ENCODE peak calls at places on chromosomes 1 and 21, in five cellular contexts. G, I, Q, Y and E are unnamed samples.

GRCh38 chr1:40633563-40634376 is 31.7 kb downstream of the RIMS3 start:
- DNase-seq in G (no peak), I (no peak), Q (peak), Y (no peak), E (no peak)

GRCh38 chr1:11977625-11978024 is 2.6 kb upstream of the MFN2 start:
- DNase-seq in G (no peak), I (no peak), Q (no peak), Y (no peak), E (no peak)

GRCh38 chr1:244353572-244354091 is 98.1 kb downstream of the ADSS2 start:
- DNase-seq in G (peak), I (no peak), Q (peak), Y (no peak), E (no peak)

GRCh38 chr1:19452221-19452663 is 33.1 kb downstream of the CAPZB start:
- DNase-seq in G (no peak), I (no peak), Q (no peak), Y (no peak), E (no peak)

GRCh38 chr1:905071-905749 is 18.5 kb upstream of the SAMD11 start:
- DNase-seq in G (no peak), I (no peak), Q (peak), Y (peak), E (no peak)

GRCh38 chr1:194004146-194004545 is 817.7 kb upstream of the B3GALT2 start:
- DNase-seq in G (no peak), I (no peak), Q (no peak), Y (no peak), E (no peak)

GRCh38 chr21:39705849-39706248 is 39.1 kb upstream of the IGSF5 start:
- DNase-seq in G (no peak), I (no peak), Q (no peak), Y (no peak), E (no peak)

GRCh38 chr1:184237588-184237987 is 149.2 kb upstream of the C1orf21 start:
- DNase-seq in G (no peak), I (no peak), Q (no peak), Y (no peak), E (no peak)

GRCh38 chr1:109193653-109194590 is 19.8 kb upstream of the SARS1 start:
- DNase-seq in G (no peak), I (peak), Q (no peak), Y (no peak), E (no peak)

GRCh38 chr1:172484252-172484651 is 40.4 kb upstream of the PIGC start:
- DNase-seq in G (no peak), I (no peak), Q (no peak), Y (no peak), E (no peak)

GRCh38 chr1:234599617-234600417 is 10.2 kb downstream of the IRF2BP2 start:
- DNase-seq in G (no peak), I (peak), Q (peak), Y (peak), E (peak)

GRCh38 chr1:41483960-41484844 is at the start of gene EDN2:
- DNase-seq in G (no peak), I (no peak), Q (peak), Y (peak), E (no peak)

GRCh38 chr1:1088801-1089680 is 14.9 kb upstream of the RNF223 start:
- DNase-seq in G (no peak), I (no peak), Q (no peak), Y (peak), E (no peak)

GRCh38 chr1:65189716-65190115 is 41.7 kb downstream of the AK4 start:
- DNase-seq in G (no peak), I (no peak), Q (no peak), Y (no peak), E (no peak)

GRCh38 chr1:37056201-37056764 is 22.0 kb upstream of the GRIK3 start:
- DNase-seq in G (no peak), I (no peak), Q (no peak), Y (no peak), E (no peak)

GRCh38 chr1:181152892-181153633 is 64.6 kb downstream of the IER5 start:
- DNase-seq in G (no peak), I (peak), Q (peak), Y (peak), E (no peak)

GRCh38 chr1:231808990-231809389 is 182.4 kb downstream of the DISC1 start:
- DNase-seq in G (no peak), I (peak), Q (no peak), Y (no peak), E (no peak)

GRCh38 chr1:41811051-41811795 is 107.5 kb downstream of the HIVEP3 start:
- DNase-seq in G (no peak), I (no peak), Q (no peak), Y (no peak), E (no peak)

GRCh38 chr1:223419115-223419514 is 25.9 kb downstream of the CCDC185 start:
- DNase-seq in G (no peak), I (no peak), Q (no peak), Y (no peak), E (no peak)

GRCh38 chr21:41250519-41250918 is 66.1 kb upstream of the FAM3B start:
- DNase-seq in G (no peak), I (no peak), Q (no peak), Y (no peak), E (no peak)

GRCh38 chr1:113074237-113074636 is 1.2 kb downstream of the LRIG2 start:
- DNase-seq in G (no peak), I (no peak), Q (no peak), Y (no peak), E (no peak)

GRCh38 chr21:40404319-40404906 is 442.5 kb downstream of the DSCAM start:
- DNase-seq in G (no peak), I (no peak), Q (peak), Y (no peak), E (no peak)

GRCh38 chr1:196680107-196680506 is 28.3 kb downstream of the CFH start:
- DNase-seq in G (no peak), I (no peak), Q (no peak), Y (no peak), E (no peak)

GRCh38 chr1:230170153-230170547 is 103.1 kb downstream of the GALNT2 start:
- DNase-seq in G (no peak), I (no peak), Q (no peak), Y (no peak), E (no peak)

GRCh38 chr1:218565333-218565732 is 220.2 kb downstream of the TGFB2 start:
- DNase-seq in G (no peak), I (no peak), Q (no peak), Y (no peak), E (no peak)

GRCh38 chr1:167722152-167722869 is 529 bp downstream of the MPZL1 start:
- DNase-seq in G (no peak), I (peak), Q (peak), Y (no peak), E (no peak)

GRCh38 chr1:185739967-185740366 is 5.8 kb downstream of the HMCN1 start:
- DNase-seq in G (no peak), I (no peak), Q (no peak), Y (no peak), E (no peak)
- H3K27ac ChIP-seq in G (no peak), I (no peak), Q (no peak), Y (no peak), E (no peak)

DNA sequence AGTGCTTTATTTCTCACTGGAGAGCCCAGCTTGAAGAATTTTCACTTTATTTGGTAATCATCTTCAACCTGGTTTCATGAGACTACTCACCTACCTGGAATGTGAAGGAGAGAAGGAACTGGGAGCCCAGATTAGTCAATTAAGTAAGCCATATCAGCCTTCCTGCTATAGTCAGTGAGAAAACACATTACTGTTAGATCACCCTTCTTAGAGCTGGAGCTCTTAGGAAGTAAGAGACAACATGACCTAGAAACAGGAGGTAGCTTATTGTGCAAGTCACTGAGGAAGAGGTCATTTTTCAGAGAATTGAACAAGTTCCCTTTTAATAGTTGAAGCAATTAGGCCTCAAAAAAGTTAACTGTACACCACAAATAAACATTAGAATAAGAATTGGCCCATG is 49.2 kb upstream of the TEKT2 start:
- DNase-seq in G (peak), I (no peak), Q (no peak), Y (no peak), E (no peak)
- H3K27ac ChIP-seq in G (no peak), I (no peak), Q (no peak), Y (no peak), E (no peak)

GRCh38 chr1:8431028-8431427 is 113.1 kb downstream of the SLC45A1 start:
- DNase-seq in G (no peak), I (no peak), Q (no peak), Y (no peak), E (no peak)

GRCh38 chr1:8431779-8432178 is 113.9 kb downstream of the SLC45A1 start:
- DNase-seq in G (no peak), I (no peak), Q (no peak), Y (no peak), E (no peak)

GRCh38 chr1:8428441-8428840 is 110.5 kb downstream of the SLC45A1 start:
- DNase-seq in G (no peak), I (no peak), Q (no peak), Y (no peak), E (no peak)

GRCh38 chr1:8429549-8430105 is 111.7 kb downstream of the SLC45A1 start:
- DNase-seq in G (no peak), I (no peak), Q (no peak), Y (no peak), E (no peak)

GRCh38 chr1:8430476-8430875 is 112.6 kb downstream of the SLC45A1 start:
- DNase-seq in G (no peak), I (no peak), Q (no peak), Y (no peak), E (no peak)
- H3K27ac ChIP-seq in G (no peak), I (no peak), Q (no peak), Y (no peak), E (peak)

GRCh38 chr1:245791410-245792312 is 636.9 kb downstream of the KIF26B start:
- DNase-seq in G (no peak), I (no peak), Q (peak), Y (no peak), E (no peak)

GRCh38 chr1:245788269-245788668 is 633.5 kb downstream of the KIF26B start:
- DNase-seq in G (peak), I (peak), Q (no peak), Y (no peak), E (no peak)

GRCh38 chr1:245785433-245785832 is 630.6 kb downstream of the KIF26B start:
- DNase-seq in G (no peak), I (no peak), Q (no peak), Y (no peak), E (no peak)

GRCh38 chr1:245790441-245790840 is 635.7 kb downstream of the KIF26B start:
- DNase-seq in G (no peak), I (no peak), Q (no peak), Y (no peak), E (no peak)

DNA sequence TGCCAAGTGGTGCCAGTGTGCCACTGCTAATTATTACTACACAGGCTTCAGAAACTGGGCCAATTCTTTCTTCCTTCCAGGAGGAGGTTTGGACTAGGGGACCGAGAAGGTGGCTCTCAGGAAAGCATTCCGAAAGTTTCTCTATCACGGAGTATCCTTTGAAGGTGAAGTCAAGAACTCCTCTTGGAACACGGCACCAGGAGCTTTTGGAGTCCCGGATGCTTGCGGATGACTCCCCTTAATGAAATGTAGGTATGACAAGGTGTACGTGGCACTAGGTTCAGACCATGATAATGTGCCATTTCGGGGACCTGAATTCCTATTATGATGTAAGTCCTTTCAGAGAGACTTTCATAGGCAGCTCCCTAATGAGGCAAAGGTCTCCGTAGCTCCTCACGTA is 634.1 kb downstream of the KIF26B start:
- DNase-seq in G (no peak), I (no peak), Q (no peak), Y (no peak), E (no peak)
- H3K27ac ChIP-seq in G (no peak), I (no peak), Q (no peak), Y (no peak), E (no peak)

GRCh38 chr1:10065760-10066159 is 33.0 kb downstream of the UBE4B start:
- DNase-seq in G (no peak), I (no peak), Q (no peak), Y (no peak), E (no peak)
- H3K27ac ChIP-seq in G (peak), I (no peak), Q (peak), Y (no peak), E (no peak)

DNA sequence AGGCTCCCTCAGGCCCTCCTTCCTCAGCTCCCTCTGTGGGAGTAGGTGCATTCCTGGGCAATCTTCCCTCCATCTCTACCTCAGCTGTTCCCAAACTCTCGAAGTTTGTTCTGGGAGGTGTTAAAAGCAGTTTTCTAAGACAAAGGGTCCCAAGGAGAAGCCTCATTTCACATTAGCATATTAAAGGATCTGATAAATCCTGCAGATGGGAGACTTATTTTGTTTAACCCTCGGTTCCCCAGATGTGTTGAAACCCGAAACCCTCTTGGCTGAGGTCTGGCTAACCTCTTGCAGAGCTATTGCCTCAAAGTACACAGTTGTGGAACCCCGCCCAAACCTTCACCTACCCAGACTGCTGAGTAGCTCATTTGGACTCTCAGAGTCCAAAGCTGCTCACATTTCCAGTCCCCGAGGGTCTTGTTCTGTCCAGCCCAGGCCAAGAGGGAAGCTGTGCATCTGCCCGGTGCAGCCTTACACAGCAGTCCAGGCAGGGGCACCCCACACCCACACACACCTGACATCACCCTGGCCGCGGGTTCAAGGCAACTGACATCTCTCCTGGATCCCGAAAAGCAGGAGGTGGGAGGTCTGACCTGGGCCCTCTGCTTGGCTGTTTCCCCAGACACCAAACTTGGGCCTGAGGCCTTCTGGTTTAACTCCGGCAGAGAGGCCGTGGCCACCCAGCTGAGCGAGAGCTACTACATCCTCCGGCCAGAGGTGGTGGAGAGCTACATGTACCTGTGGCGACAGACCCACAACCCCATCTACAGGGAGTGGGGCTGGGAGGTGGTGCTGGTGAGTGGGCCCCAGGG is 19.5 kb upstream of the SELENON start:
- DNase-seq in G (no peak), I (peak), Q (no peak), Y (no peak), E (no peak)
- H3K27ac ChIP-seq in G (no peak), I (no peak), Q (no peak), Y (no peak), E (no peak)

DNA sequence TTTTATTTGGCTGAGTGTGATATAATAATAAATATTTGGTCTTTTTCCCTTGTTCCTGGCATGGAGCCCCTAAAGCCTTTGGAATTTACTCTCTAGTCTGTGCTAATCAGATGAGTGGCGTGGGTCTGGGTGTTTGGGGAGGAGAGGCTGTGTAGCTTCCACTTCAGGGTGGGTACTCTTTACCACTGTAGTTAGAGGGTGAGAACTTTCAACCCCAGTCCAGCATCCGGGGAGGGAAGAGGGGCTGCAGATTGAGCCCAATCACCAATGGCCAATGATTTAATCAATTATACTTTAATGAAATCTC is 20.0 kb downstream of the USP25 start:
- DNase-seq in G (no peak), I (no peak), Q (no peak), Y (no peak), E (no peak)
- H3K27ac ChIP-seq in G (no peak), I (no peak), Q (no peak), Y (no peak), E (no peak)

DNA sequence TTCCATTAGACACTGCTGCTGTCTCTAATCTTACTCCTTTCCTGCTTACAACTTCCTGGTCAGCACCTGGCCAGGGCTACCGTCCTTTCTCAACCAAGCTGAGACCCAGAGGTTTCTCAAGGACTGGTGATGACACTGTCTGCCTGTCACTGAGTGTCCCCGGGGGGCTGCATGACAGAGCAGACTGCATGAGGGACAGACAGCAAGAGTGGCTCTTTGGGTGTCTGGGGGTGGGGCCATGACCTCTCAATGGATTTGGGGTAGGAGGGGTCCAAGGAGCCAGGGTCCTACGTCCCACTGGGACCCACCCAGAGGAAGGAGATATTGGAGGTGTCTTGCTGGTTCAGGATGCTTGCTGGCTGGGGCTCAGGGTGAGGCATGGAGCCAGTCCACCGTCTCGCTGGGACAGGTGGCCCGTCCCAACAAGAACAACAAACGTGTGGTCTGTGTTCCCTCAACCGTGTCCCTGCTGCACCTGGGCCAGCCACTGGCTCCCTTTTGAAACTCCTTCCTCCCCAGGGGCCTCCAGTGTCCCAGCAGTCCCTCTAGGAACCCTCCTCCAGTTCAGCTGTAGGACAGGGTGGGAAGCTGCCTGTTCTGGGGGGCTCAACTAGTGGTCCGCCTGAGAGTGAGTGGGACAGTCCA is 344.6 kb upstream of the AJAP1 start:
- DNase-seq in G (no peak), I (no peak), Q (no peak), Y (no peak), E (no peak)
- H3K27ac ChIP-seq in G (no peak), I (no peak), Q (no peak), Y (no peak), E (no peak)

DNA sequence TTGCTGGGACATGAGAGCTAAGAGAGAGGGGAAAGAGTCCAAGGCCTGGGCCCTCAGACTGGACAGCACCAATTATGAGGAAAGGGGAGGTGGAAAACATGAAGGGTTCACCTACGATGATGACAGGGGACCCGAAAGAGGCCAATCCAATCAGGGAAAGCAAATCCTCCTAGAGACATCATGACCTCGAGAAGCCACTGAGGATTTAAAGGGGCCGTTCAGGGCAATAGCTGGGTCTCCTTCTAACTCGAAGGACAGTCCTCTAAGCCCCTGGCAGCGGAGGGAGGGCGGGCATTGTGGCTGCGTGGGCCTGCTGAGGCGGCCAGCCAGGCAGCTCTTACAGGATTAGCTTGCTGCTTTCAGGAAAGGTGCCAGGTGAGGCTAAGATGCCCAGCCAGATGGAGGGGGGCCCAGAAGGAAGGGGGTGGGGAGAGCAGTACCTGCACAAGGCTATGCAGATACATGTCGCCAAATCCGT is 7.4 kb downstream of the MEF2D start:
- DNase-seq in G (no peak), I (no peak), Q (no peak), Y (peak), E (no peak)
- H3K27ac ChIP-seq in G (no peak), I (no peak), Q (peak), Y (no peak), E (peak)